ENCODE peak calls at places on chromosomes 5 and 9, in seven cellular contexts. K is HepG2, F is H1, P is SK-N-SH, J is HCT116, D is GM12878, E is T47D. A is an unnamed sample.

GRCh38 chr9:107019216-107019615 is 156.2 kb downstream of the ZNF462 start:
- DNase-seq in K (no peak), D (no peak), P (no peak), E (no peak), F (no peak), J (no peak), A (no peak)

GRCh38 chr9:126704157-126704941 is 90.6 kb downstream of the LMX1B start:
- DNase-seq in D (no peak), F (no peak), E (peak; percentile 54), K (no peak), J (peak; percentile 29), P (peak; percentile 52), A (peak; percentile 67)

GRCh38 chr5:59842999-59843398 is 50.5 kb downstream of the PDE4D start:
- DNase-seq in E (no peak), J (no peak), K (no peak), P (no peak), D (no peak), F (no peak), A (no peak)

GRCh38 chr5:107878676-107879075 is 207.9 kb upstream of the EFNA5 start:
- DNase-seq in F (no peak), P (peak; percentile 33), D (no peak), K (no peak), J (no peak), E (no peak), A (no peak)

GRCh38 chr5:55960779-55961178 is 34.0 kb downstream of the IL6ST start:
- DNase-seq in D (no peak), E (no peak), P (no peak), F (no peak), K (no peak), J (no peak), A (no peak)

GRCh38 chr9:18666348-18666747 is 192.4 kb downstream of the ADAMTSL1 start:
- DNase-seq in D (no peak), K (no peak), F (no peak), P (no peak), J (no peak), E (no peak), A (no peak)

GRCh38 chr5:80072103-80073073 is 37.2 kb downstream of the THBS4 start:
- DNase-seq in J (no peak), K (no peak), D (no peak), E (no peak), P (no peak), F (no peak), A (no peak)

GRCh38 chr9:97954550-97954989 is 16.6 kb upstream of the HEMGN start:
- DNase-seq in F (peak; percentile 17), D (no peak), J (peak; percentile 59), K (peak; percentile 52), P (peak; percentile 58), E (peak; percentile 74), A (peak; percentile 70)

GRCh38 chr5:93342563-93343061 is 238.4 kb downstream of the NR2F1-AS1 start:
- DNase-seq in J (no peak), F (no peak), D (peak; percentile 31), P (no peak), E (no peak), K (no peak), A (no peak)

GRCh38 chr9:116191757-116192415 is 38.3 kb downstream of the PAPPA start:
- DNase-seq in J (no peak), F (no peak), D (no peak), E (no peak), K (peak; percentile 38), P (no peak), A (no peak)

GRCh38 chr9:110638381-110638954 is 30.1 kb upstream of the MUSK start:
- DNase-seq in E (peak; percentile 64), F (no peak), P (no peak), D (no peak), J (no peak), K (no peak), A (no peak)

GRCh38 chr9:127734247-127734746 is 797 bp downstream of the TOR2A start:
- DNase-seq in F (no peak), K (no peak), P (no peak), J (no peak), E (no peak), D (no peak), A (peak; percentile 34)

GRCh38 chr5:139795074-139796001 is at the start of gene PSD2:
- DNase-seq in F (no peak), P (peak; percentile 89), E (peak; percentile 41), K (no peak), J (no peak), D (no peak), A (peak; percentile 43)

GRCh38 chr5:172076783-172077244 is 70.4 kb upstream of the FBXW11 start:
- DNase-seq in E (no peak), P (no peak), J (no peak), D (no peak), F (no peak), K (no peak), A (no peak)

GRCh38 chr9:32992596-32993238 is 8.7 kb downstream of the APTX start:
- DNase-seq in E (no peak), J (no peak), D (no peak), P (no peak), K (no peak), F (no peak), A (no peak)

GRCh38 chr5:56323505-56323904 is 90.4 kb upstream of the ANKRD55 start:
- DNase-seq in E (peak; percentile 62), J (no peak), D (no peak), P (peak; percentile 34), K (peak; percentile 50), F (no peak), A (no peak)

GRCh38 chr5:102903074-102903871 is 148.2 kb downstream of the PAM start:
- DNase-seq in E (no peak), K (no peak), P (no peak), J (no peak), F (no peak), D (no peak), A (no peak)

GRCh38 chr9:38620483-38621433 is at the start of gene ANKRD18A:
- DNase-seq in J (peak; percentile 83), F (peak; percentile 88), D (no peak), P (peak; percentile 91), E (peak; percentile 95), K (peak; percentile 89), A (no peak)

GRCh38 chr5:14036514-14036913 is 92.0 kb upstream of the DNAH5 start:
- DNase-seq in E (no peak), K (no peak), P (no peak), D (no peak), F (no peak), J (no peak), A (no peak)

GRCh38 chr5:181243020-181243520 is 636 bp downstream of the RACK1 start:
- DNase-seq in P (no peak), J (no peak), D (no peak), E (no peak), F (no peak), K (no peak), A (peak; percentile 30)

GRCh38 chr9:108708448-108708847 is 147.3 kb downstream of the ACTL7B start:
- DNase-seq in D (no peak), P (no peak), K (no peak), J (no peak), F (no peak), E (no peak), A (no peak)

GRCh38 chr9:113222482-113222841 is 1.1 kb downstream of the SLC31A1 start:
- DNase-seq in P (no peak), E (peak; percentile 41), K (peak; percentile 74), F (no peak), J (no peak), D (no peak), A (peak; percentile 78)

GRCh38 chr5:66193419-66193818 is 49.3 kb downstream of the SREK1 start:
- DNase-seq in K (no peak), F (no peak), J (no peak), P (no peak), D (no peak), E (no peak), A (no peak)

GRCh38 chr9:93387791-93388190 is 63.7 kb upstream of the FAM120A start:
- DNase-seq in E (peak; percentile 51), F (no peak), P (no peak), D (no peak), K (no peak), J (no peak), A (no peak)
- TF ChIP-seq JUND in E (no peak), F (no peak), P (no peak), D (no peak), K (no peak), J (no peak), A (no peak)

DNA sequence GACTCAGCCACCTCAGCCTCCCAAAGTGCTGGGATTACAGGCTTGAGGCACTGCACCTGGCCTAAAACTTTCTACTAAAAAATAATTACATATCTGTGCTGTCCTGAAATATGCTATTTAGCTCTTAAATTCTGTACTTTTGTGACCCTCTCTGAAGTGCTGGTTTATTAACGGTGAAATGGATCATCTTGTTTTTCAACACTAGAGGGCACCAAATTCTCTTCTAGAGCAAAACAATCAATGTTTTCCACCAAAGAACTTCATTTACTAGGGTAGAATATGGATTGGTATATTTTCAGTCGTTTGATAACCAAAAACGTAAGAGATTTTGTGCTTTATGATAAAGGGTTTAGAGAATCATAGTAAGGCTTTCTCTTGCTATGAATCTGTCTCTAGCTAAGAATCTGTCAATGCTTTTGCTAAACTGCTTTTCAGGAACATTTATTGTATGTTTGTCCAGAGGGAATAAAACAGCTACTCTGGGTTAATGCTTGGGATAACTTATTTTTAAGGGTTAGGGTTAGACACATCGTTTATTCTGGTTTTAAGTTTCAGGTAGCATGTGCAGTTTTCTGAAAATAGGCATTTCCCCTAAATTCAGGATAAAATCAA is 63.6 kb downstream of the RNF180 start:
- DNase-seq in D (no peak), P (peak; percentile 57), J (no peak), F (no peak), E (peak; percentile 51), K (peak; percentile 20), A (peak; percentile 36)
- TF ChIP-seq JUND in D (no peak), P (no peak), J (no peak), F (no peak), E (no peak), K (no peak), A (no peak)

GRCh38 chr9:83959061-83959460 is 21.0 kb downstream of the HNRNPK start:
- DNase-seq in J (no peak), P (no peak), K (peak; percentile 69), D (no peak), E (no peak), F (no peak), A (no peak)

GRCh38 chr9:83957029-83957513 is 22.9 kb downstream of the HNRNPK start:
- DNase-seq in D (no peak), F (no peak), E (peak; percentile 18), P (no peak), J (no peak), K (no peak), A (no peak)

GRCh38 chr9:83956288-83957028 is 23.6 kb downstream of the HNRNPK start:
- DNase-seq in P (peak; percentile 88), D (no peak), E (peak; percentile 64), F (no peak), K (peak; percentile 85), J (no peak), A (peak; percentile 71)

GRCh38 chr9:83960991-83961390 is 19.0 kb downstream of the HNRNPK start:
- DNase-seq in F (no peak), K (no peak), D (no peak), J (no peak), P (no peak), E (no peak), A (no peak)

GRCh38 chr9:83955985-83956287 is 24.1 kb downstream of the HNRNPK start:
- DNase-seq in K (peak; percentile 36), E (no peak), P (no peak), J (no peak), D (no peak), F (no peak), A (peak; percentile 49)
- TF ChIP-seq JUND in K (no peak), E (no peak), P (no peak), J (no peak), D (no peak), F (no peak), A (no peak)

GRCh38 chr5:96857924-96858323 is 18.4 kb upstream of the ERAP2 start:
- DNase-seq in K (no peak), F (no peak), J (no peak), P (no peak), D (no peak), E (no peak), A (no peak)
- TF ChIP-seq JUND in K (no peak), F (no peak), J (no peak), P (no peak), D (no peak), E (no peak), A (peak; percentile 18)